ENCODE peak calls at places on chromosomes 3 and 15, in eight cellular contexts. D, T, C, F, V, Z, L and W are unnamed samples.

GRCh38 chr3:154175041-154175440 is 53.9 kb downstream of the ARHGEF26 start:
- DNase-seq in D (no peak), T (no peak), C (no peak), F (no peak), V (no peak), Z (no peak), L (no peak), W (no peak)

GRCh38 chr15:69576035-69576526 is 123.5 kb downstream of the RPLP1 start:
- DNase-seq in D (no peak), T (no peak), C (peak), F (peak), V (peak), Z (peak), L (peak), W (no peak)

GRCh38 chr3:104588442-104588841 is 778.3 kb upstream of the ALCAM start:
- DNase-seq in D (no peak), T (no peak), C (no peak), F (no peak), V (no peak), Z (no peak), L (no peak), W (no peak)

GRCh38 chr15:78726870-78727551 is 84.3 kb downstream of the ADAMTS7 start:
- DNase-seq in D (peak), T (no peak), C (peak), F (no peak), V (no peak), Z (no peak), L (no peak), W (no peak)

GRCh38 chr3:148848410-148848809 is 16.7 kb upstream of the CPA3 start:
- DNase-seq in D (no peak), T (no peak), C (no peak), F (no peak), V (no peak), Z (no peak), L (no peak), W (no peak)

GRCh38 chr15:63172376-63173115 is 15.3 kb upstream of the RPS27L start:
- DNase-seq in D (no peak), T (no peak), C (no peak), F (no peak), V (no peak), Z (no peak), L (no peak), W (no peak)

GRCh38 chr15:101070502-101071273 is 151.5 kb downstream of the LRRK1 start:
- DNase-seq in D (no peak), T (peak), C (no peak), F (no peak), V (no peak), Z (no peak), L (peak), W (peak)

GRCh38 chr3:126342991-126343661 is 14.1 kb downstream of the KLF15 start:
- DNase-seq in D (no peak), T (no peak), C (no peak), F (no peak), V (no peak), Z (no peak), L (peak), W (no peak)

GRCh38 chr15:65115086-65115485 is at the start of gene UBAP1L:
- DNase-seq in D (no peak), T (no peak), C (no peak), F (no peak), V (no peak), Z (no peak), L (no peak), W (no peak)